ENCODE peak calls at places on chromosomes 1 and 21, in eight cellular contexts. D, K, U, Z, F, B, C and V are unnamed samples.

GRCh38 chr1:158227904-158228623 is 26.2 kb upstream of the CD1A start:
- DNase-seq in D (no peak), K (no peak), U (no peak), Z (no peak), F (no peak), B (no peak), C (no peak), V (no peak)

GRCh38 chr1:147700042-147700711 is 29.9 kb upstream of the ACP6 start:
- DNase-seq in D (no peak), K (peak), U (peak), Z (peak), F (peak), B (peak), C (peak), V (peak)

GRCh38 chr1:68963353-68963752 is 466.5 kb upstream of the DEPDC1 start:
- DNase-seq in D (no peak), K (no peak), U (no peak), Z (no peak), F (no peak), B (no peak), C (no peak), V (no peak)

GRCh38 chr1:91606546-91607078 is 106.0 kb downstream of the CDC7 start:
- DNase-seq in D (no peak), K (no peak), U (no peak), Z (no peak), F (no peak), B (no peak), C (no peak), V (no peak)

GRCh38 chr1:234188454-234188792 is 184.8 kb upstream of the COA6 start:
- DNase-seq in D (no peak), K (no peak), U (peak), Z (no peak), F (no peak), B (no peak), C (no peak), V (no peak)

GRCh38 chr1:117656202-117656641 is 50.4 kb downstream of the TENT5C start:
- DNase-seq in D (no peak), K (no peak), U (peak), Z (peak), F (no peak), B (peak), C (peak), V (no peak)

GRCh38 chr1:231806623-231807470 is 180.3 kb downstream of the DISC1 start:
- DNase-seq in D (peak), K (no peak), U (peak), Z (no peak), F (peak), B (peak), C (no peak), V (no peak)

GRCh38 chr1:174153085-174153824 is 6.1 kb upstream of the RABGAP1L start:
- DNase-seq in D (no peak), K (no peak), U (peak), Z (no peak), F (no peak), B (no peak), C (no peak), V (no peak)

GRCh38 chr1:154386643-154387352 is 18.3 kb upstream of the IL6R start:
- DNase-seq in D (no peak), K (peak), U (peak), Z (peak), F (no peak), B (no peak), C (peak), V (peak)

GRCh38 chr21:35134299-35134698 is 85.2 kb upstream of the RUNX1 start:
- DNase-seq in D (no peak), K (no peak), U (no peak), Z (no peak), F (no peak), B (peak), C (no peak), V (no peak)

GRCh38 chr1:110152133-110152785 is 2.0 kb downstream of the SLC6A17 start:
- DNase-seq in D (no peak), K (peak), U (no peak), Z (no peak), F (no peak), B (no peak), C (no peak), V (no peak)

GRCh38 chr1:227949954-227950734 is 2.4 kb upstream of the WNT9A start:
- DNase-seq in D (no peak), K (no peak), U (no peak), Z (no peak), F (peak), B (no peak), C (no peak), V (no peak)

GRCh38 chr1:101996830-101997485 is at the start of gene OLFM3:
- DNase-seq in D (no peak), K (peak), U (peak), Z (no peak), F (peak), B (no peak), C (no peak), V (no peak)